ENCODE peak calls at places on chromosomes 6 and 20, in eight cellular contexts. P, Y, S, J, U, H, O and D are unnamed samples. For H3K4me1, the result is how much of the 10 kb centered on the place peaks cover.

GRCh38 chr20:57657537-57658446 is 37.6 kb upstream of the ZBP1 start:
- DNase-seq in J (peak), P (no peak), O (peak), H (no peak), Y (no peak), U (peak), S (peak), D (peak)

GRCh38 chr20:63703471-63703975 is 4.3 kb downstream of the ARFRP1 start:
- DNase-seq in P (no peak), O (no peak), H (no peak), S (no peak), Y (no peak), U (peak), J (no peak), D (peak)

GRCh38 chr6:83006270-83006905 is 59.3 kb downstream of the UBE3D start:
- DNase-seq in J (no peak), S (no peak), Y (no peak), P (no peak), O (no peak), H (no peak), U (no peak), D (no peak)

GRCh38 chr6:166825553-166826145 is 130.7 kb downstream of the RNASET2 start:
- DNase-seq in S (no peak), P (peak), O (no peak), J (no peak), U (no peak), Y (no peak), H (peak), D (no peak)

GRCh38 chr20:363319-364078 is 16.6 kb downstream of the NRSN2 start:
- DNase-seq in P (no peak), O (no peak), U (no peak), H (no peak), J (no peak), S (no peak), Y (no peak), D (no peak)

GRCh38 chr6:105667061-105667460 is 264.2 kb upstream of the PREP start:
- DNase-seq in U (no peak), P (no peak), O (no peak), S (no peak), H (no peak), Y (no peak), J (no peak), D (no peak)

GRCh38 chr6:113971786-113972185 is 838 bp upstream of the HDAC2 start:
- DNase-seq in S (no peak), P (no peak), O (peak), J (no peak), H (no peak), U (no peak), Y (peak), D (no peak)

GRCh38 chr20:39269031-39269461 is 306.9 kb downstream of the DHX35 start:
- DNase-seq in O (peak), H (peak), S (peak), Y (peak), J (no peak), U (no peak), P (no peak), D (peak)

GRCh38 chr6:143823463-143824006 is 19.6 kb upstream of the LTV1 start:
- DNase-seq in Y (no peak), O (no peak), S (no peak), U (no peak), H (no peak), J (no peak), P (no peak), D (no peak)

GRCh38 chr6:137315081-137315480 is 95.9 kb upstream of the IFNGR1 start:
- DNase-seq in S (no peak), J (no peak), H (peak), P (no peak), U (no peak), O (no peak), Y (no peak), D (no peak)

GRCh38 chr6:46014054-46014453 is 1.6 kb downstream of the CLIC5 start:
- DNase-seq in P (no peak), J (no peak), S (no peak), H (no peak), O (no peak), U (no peak), Y (no peak), D (no peak)

GRCh38 chr20:43198607-43199006 is 8.9 kb upstream of the PTPRT start:
- DNase-seq in J (no peak), H (no peak), S (no peak), Y (no peak), O (no peak), P (no peak), U (no peak), D (no peak)

GRCh38 chr6:169967687-169968086 is 216.3 kb downstream of the ERMARD start:
- DNase-seq in J (peak), Y (no peak), P (no peak), U (peak), O (no peak), S (no peak), H (no peak), D (peak)

GRCh38 chr6:145502417-145502816 is 232.9 kb downstream of the EPM2A start:
- DNase-seq in U (no peak), O (no peak), J (no peak), H (no peak), Y (peak), P (no peak), S (no peak), D (peak)

GRCh38 chr6:85085875-85086274 is 321.5 kb upstream of the TBX18 start:
- DNase-seq in P (no peak), O (no peak), U (no peak), H (no peak), S (no peak), Y (no peak), J (no peak), D (no peak)

GRCh38 chr6:20808984-20809383 is 274.7 kb downstream of the CDKAL1 start:
- DNase-seq in U (no peak), O (no peak), J (no peak), H (no peak), Y (no peak), P (no peak), S (no peak), D (no peak)

GRCh38 chr6:119848706-119849105 is 499.1 kb upstream of the MAN1A1 start:
- DNase-seq in U (no peak), P (no peak), H (no peak), O (no peak), Y (no peak), S (no peak), J (no peak), D (no peak)

GRCh38 chr20:3163099-3164042 is 3.7 kb upstream of the FASTKD5 start:
- DNase-seq in U (peak), S (no peak), Y (no peak), O (no peak), P (no peak), H (no peak), J (no peak), D (peak)

GRCh38 chr20:15610700-15611277 is 962.5 kb downstream of the KIF16B start:
- DNase-seq in S (no peak), U (no peak), P (no peak), H (no peak), J (no peak), O (no peak), Y (no peak), D (no peak)

GRCh38 chr20:48816282-48816860 is 11.4 kb downstream of the PREX1 start:
- DNase-seq in S (no peak), J (no peak), Y (no peak), H (no peak), U (no peak), O (no peak), P (no peak), D (no peak)
- H3K4me1 ChIP-seq in S (under half), J (under half), Y (under half), H (under half), U (under half), O (under half), P (under half), D (under half)

GRCh38 chr6:15266423-15266996 is 20.6 kb downstream of the JARID2 start:
- DNase-seq in Y (no peak), P (no peak), U (no peak), J (no peak), S (no peak), O (no peak), H (peak), D (no peak)

GRCh38 chr6:15265787-15266186 is 19.9 kb downstream of the JARID2 start:
- DNase-seq in H (no peak), Y (no peak), O (no peak), J (no peak), P (no peak), U (no peak), S (no peak), D (peak)

GRCh38 chr6:15263780-15264374 is 18.0 kb downstream of the JARID2 start:
- DNase-seq in S (no peak), P (no peak), Y (no peak), J (no peak), U (no peak), O (no peak), H (no peak), D (no peak)

GRCh38 chr6:15264412-15264811 is 18.5 kb downstream of the JARID2 start:
- DNase-seq in Y (no peak), U (no peak), J (no peak), S (no peak), H (no peak), P (no peak), O (no peak), D (no peak)

GRCh38 chr6:15264902-15265761 is 19.3 kb downstream of the JARID2 start:
- DNase-seq in J (no peak), O (peak), U (no peak), P (peak), H (peak), Y (no peak), S (no peak), D (no peak)
- H3K4me1 ChIP-seq in J (under half), O (half or more), U (under half), P (under half), H (half or more), Y (half or more), S (half or more), D (half or more)

GRCh38 chr6:29629571-29629970 is 3.4 kb downstream of the GABBR1 start:
- DNase-seq in O (no peak), P (no peak), U (no peak), J (no peak), Y (no peak), H (no peak), S (no peak), D (peak)
- H3K4me1 ChIP-seq in O (under half), P (half or more), U (under half), J (under half), Y (under half), H (half or more), S (under half), D (under half)

DNA sequence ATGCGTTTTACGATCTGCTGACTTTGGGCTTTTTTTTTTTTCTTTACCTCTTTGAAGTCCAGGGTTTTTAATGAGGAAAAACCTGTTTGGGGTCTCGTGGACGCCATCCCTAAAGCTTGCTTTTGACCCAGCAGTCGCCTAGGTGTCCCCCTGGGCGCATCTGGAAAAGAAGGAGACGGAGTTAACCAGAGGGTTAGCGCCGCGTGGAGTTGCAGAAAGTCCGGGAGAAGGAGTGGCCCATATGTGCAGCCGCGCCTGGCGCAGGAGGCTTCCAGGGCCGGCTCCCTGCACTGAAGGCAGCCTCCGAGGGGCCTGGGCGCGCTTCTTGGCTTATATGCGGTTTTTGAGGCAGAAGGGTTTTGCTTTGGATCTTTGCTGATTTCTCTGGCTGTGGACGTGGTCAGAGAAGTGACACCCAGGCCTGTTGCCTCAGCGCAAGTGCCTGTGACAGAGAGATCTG is 926 bp downstream of the TMEM181 start:
- DNase-seq in S (no peak), U (peak), H (peak), O (peak), J (no peak), Y (peak), P (no peak), D (peak)
- H3K4me1 ChIP-seq in S (under half), U (under half), H (under half), O (under half), J (under half), Y (under half), P (under half), D (under half)

GRCh38 chr6:131574133-131574532 is 1.1 kb downstream of the ARG1 start:
- DNase-seq in O (no peak), Y (no peak), U (no peak), H (no peak), J (no peak), S (no peak), P (no peak), D (no peak)
- H3K4me1 ChIP-seq in O (under half), Y (under half), U (under half), H (under half), J (under half), S (under half), P (under half), D (under half)

DNA sequence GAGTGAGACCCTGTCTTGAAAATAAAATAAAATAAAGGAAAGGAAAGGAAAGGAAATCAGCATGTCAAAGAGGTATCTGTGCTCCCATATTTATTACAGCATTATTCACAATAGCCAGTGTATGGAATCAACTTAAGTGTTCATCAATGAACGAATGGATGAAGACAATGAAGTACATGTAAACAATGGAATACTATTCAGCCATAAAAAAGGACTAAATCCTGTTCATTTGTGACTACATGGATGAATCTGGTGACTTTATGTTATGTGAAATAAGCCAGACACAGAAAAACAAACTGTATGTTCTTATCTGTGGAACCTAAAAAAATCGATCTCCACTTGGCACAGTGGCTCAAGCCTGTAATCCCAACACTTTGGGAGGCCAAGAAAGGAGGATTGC is 28.0 kb upstream of the TOP1 start:
- DNase-seq in P (no peak), S (no peak), J (no peak), O (no peak), H (no peak), Y (no peak), U (no peak), D (no peak)
- H3K4me1 ChIP-seq in P (under half), S (under half), J (under half), O (under half), H (under half), Y (under half), U (under half), D (under half)